ENCODE peak calls at places on chromosomes 12 and 14, in five cellular contexts. X is dermis blood vessel endothelial cell, K is erythroblast, T is NCI-H2171 treated with DMSO at 0.1 percent for 48 hours, M is hippocampal formation. U is an unnamed sample.

GRCh38 chr14:96754845-96755184 is 42.4 kb upstream of the VRK1 start:
- DNase-seq in X (no peak), T (peak; percentile 99), M (no peak), K (no peak), U (peak; percentile 100)

GRCh38 chr12:76074701-76075336 is 9.7 kb downstream of the NAP1L1 start:
- DNase-seq in T (no peak), M (no peak), K (peak; percentile 14), X (no peak), U (no peak)

GRCh38 chr14:76867536-76868452 is 41.6 kb downstream of the LRRC74A start:
- DNase-seq in T (peak; percentile 71), X (no peak), M (no peak), K (no peak), U (no peak)

GRCh38 chr14:75604979-75605825 is 26.8 kb downstream of the FLVCR2 start:
- DNase-seq in T (no peak), K (no peak), X (peak; percentile 91), M (no peak), U (no peak)

GRCh38 chr12:31922341-31923062 is 36.7 kb upstream of the RESF1 start:
- DNase-seq in T (no peak), M (no peak), K (peak; percentile 14), X (peak; percentile 34), U (no peak)

GRCh38 chr14:73227812-73228781 is 9.2 kb upstream of the PAPLN start:
- DNase-seq in K (no peak), X (peak; percentile 93), T (peak; percentile 97), M (no peak), U (peak; percentile 86)

GRCh38 chr12:82805812-82806497 is 119.2 kb downstream of the TMTC2 start:
- DNase-seq in T (no peak), X (no peak), M (no peak), K (no peak), U (no peak)

GRCh38 chr14:63852271-63852816 is 460 bp upstream of the SYNE2 start:
- DNase-seq in X (peak; percentile 26), K (peak; percentile 22), M (no peak), T (peak; percentile 78), U (peak; percentile 68)

GRCh38 chr12:2053675-2054070 is 886 bp downstream of the CACNA1C start:
- DNase-seq in K (no peak), M (no peak), T (peak; percentile 54), X (no peak), U (peak; percentile 56)

GRCh38 chr12:49953961-49954835 is 3.7 kb downstream of the AQP2 start:
- DNase-seq in K (no peak), M (no peak), X (no peak), T (no peak), U (no peak)

GRCh38 chr14:95498622-95499353 is 17.7 kb downstream of the SYNE3 start:
- DNase-seq in K (no peak), T (no peak), M (peak; percentile 65), X (no peak), U (peak; percentile 9)

GRCh38 chr12:7373226-7373625 is 69.4 kb downstream of the ACSM4 start:
- DNase-seq in X (no peak), M (peak; percentile 50), T (peak; percentile 100), K (peak; percentile 76), U (peak; percentile 84)

GRCh38 chr14:67426983-67427601 is 15.1 kb upstream of the PLEK2 start:
- DNase-seq in K (peak; percentile 84), T (peak; percentile 85), X (peak; percentile 90), M (peak; percentile 83), U (peak; percentile 82)

GRCh38 chr12:104177663-104178501 is 37.7 kb upstream of the TXNRD1 start:
- DNase-seq in K (peak; percentile 33), M (no peak), T (no peak), X (peak; percentile 82), U (no peak)

GRCh38 chr14:106442857-106443256 is 916.5 kb downstream of the TMEM121 start:
- DNase-seq in T (no peak), M (no peak), K (no peak), X (no peak), U (peak; percentile 0)

GRCh38 chr14:91255820-91256219 is 11.3 kb upstream of the GPR68 start:
- DNase-seq in K (peak; percentile 30), X (no peak), T (no peak), M (no peak), U (no peak)

GRCh38 chr12:27549231-27549800 is 25.3 kb downstream of the PPFIBP1 start:
- DNase-seq in X (peak; percentile 81), T (no peak), K (no peak), M (no peak), U (no peak)

GRCh38 chr12:44827832-44828438 is 48.2 kb downstream of the NELL2 start:
- DNase-seq in T (no peak), K (no peak), M (no peak), X (no peak), U (no peak)